ENCODE peak calls at places on chromosomes 4 and X, in four cellular contexts. K is fibroblast of lung, X is lower lobe of right lung, E is HepG2. L is an unnamed sample. For H3K4me1, the result is how much of the 10 kb centered on the place peaks cover.

GRCh38 chrX:2184089-2184488 is 316.7 kb downstream of the DHRSX start:
- DNase-seq in X (no peak), E (no peak), K (no peak), L (no peak)

GRCh38 chrX:148582353-148582752 is 81.9 kb downstream of the AFF2 start:
- DNase-seq in E (no peak), K (peak), X (no peak), L (no peak)

GRCh38 chrX:132631579-132632232 is 142.9 kb upstream of the MBNL3 start:
- DNase-seq in K (peak), X (no peak), E (peak), L (no peak)

GRCh38 chr4:271492-272103 is 33.7 kb downstream of the ZNF732 start:
- DNase-seq in E (no peak), K (no peak), X (no peak), L (no peak)

GRCh38 chr4:124121511-124121934 is 591.0 kb downstream of the ANKRD50 start:
- DNase-seq in K (peak), E (peak), X (no peak), L (no peak)

GRCh38 chr4:102623622-102624021 is 122.5 kb downstream of the NFKB1 start:
- DNase-seq in K (peak), X (no peak), E (peak), L (no peak)

GRCh38 chr4:10288830-10289533 is 168.2 kb downstream of the ZNF518B start:
- DNase-seq in E (no peak), K (no peak), X (no peak), L (no peak)

GRCh38 chr4:11765849-11766453 is 337.3 kb upstream of the HS3ST1 start:
- DNase-seq in K (peak), E (peak), X (no peak), L (no peak)

GRCh38 chr4:69759189-69759604 is 1.2 kb downstream of the SULT1B1 start:
- DNase-seq in X (no peak), E (no peak), K (no peak), L (no peak)

GRCh38 chr4:51842167-51842553 is 793 bp upstream of the DCUN1D4 start:
- DNase-seq in K (no peak), X (no peak), E (no peak), L (peak)

GRCh38 chrX:118212817-118213183 is 96.2 kb upstream of the KLHL13 start:
- DNase-seq in E (no peak), X (no peak), K (peak), L (no peak)

GRCh38 chr4:54543088-54543795 is 114.5 kb upstream of the KIT start:
- DNase-seq in E (no peak), X (no peak), K (peak), L (no peak)

GRCh38 chr4:10098770-10099139 is 17.8 kb downstream of the WDR1 start:
- DNase-seq in E (no peak), K (peak), X (no peak), L (no peak)

GRCh38 chr4:82889287-82889686 is 1.7 kb downstream of the SEC31A start:
- DNase-seq in K (no peak), X (no peak), E (peak), L (no peak)

GRCh38 chr4:82890913-82891727 is at the start of gene SEC31A:
- DNase-seq in K (peak), X (peak), E (peak), L (peak)

GRCh38 chr4:82885410-82885809 is 5.5 kb downstream of the SEC31A start:
- DNase-seq in X (no peak), K (no peak), E (peak), L (no peak)

GRCh38 chr4:82890602-82890912 is 396 bp downstream of the SEC31A start:
- DNase-seq in X (no peak), K (peak), E (no peak), L (no peak)

GRCh38 chr4:82886145-82886942 is 4.6 kb downstream of the SEC31A start:
- DNase-seq in K (no peak), E (peak), X (no peak), L (no peak)
- H3K4me1 ChIP-seq in K (under half), E (half or more), X (under half), L (under half)

DNA sequence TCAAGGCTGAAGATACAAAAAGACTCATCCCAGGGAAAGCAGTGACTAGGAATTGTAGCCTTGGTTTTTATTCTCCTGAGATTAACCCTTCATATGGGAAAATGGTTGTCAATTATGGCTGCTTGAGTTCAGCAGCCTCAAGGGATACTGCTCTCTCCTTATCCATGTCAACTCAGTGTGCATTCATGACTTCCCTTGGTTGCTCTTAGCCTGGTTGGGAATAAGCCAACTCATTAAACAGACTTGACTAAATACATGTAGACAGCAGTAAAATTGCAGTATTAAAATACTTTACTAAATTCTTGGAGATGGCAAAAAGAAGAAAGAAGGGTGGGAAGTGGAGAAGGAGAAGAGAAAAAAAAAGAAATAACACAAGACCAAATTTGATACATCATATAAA is 44.5 kb upstream of the BMP3 start:
- DNase-seq in K (no peak), E (no peak), X (no peak), L (no peak)
- H3K27ac ChIP-seq in K (no peak), E (no peak), X (no peak), L (no peak)

DNA sequence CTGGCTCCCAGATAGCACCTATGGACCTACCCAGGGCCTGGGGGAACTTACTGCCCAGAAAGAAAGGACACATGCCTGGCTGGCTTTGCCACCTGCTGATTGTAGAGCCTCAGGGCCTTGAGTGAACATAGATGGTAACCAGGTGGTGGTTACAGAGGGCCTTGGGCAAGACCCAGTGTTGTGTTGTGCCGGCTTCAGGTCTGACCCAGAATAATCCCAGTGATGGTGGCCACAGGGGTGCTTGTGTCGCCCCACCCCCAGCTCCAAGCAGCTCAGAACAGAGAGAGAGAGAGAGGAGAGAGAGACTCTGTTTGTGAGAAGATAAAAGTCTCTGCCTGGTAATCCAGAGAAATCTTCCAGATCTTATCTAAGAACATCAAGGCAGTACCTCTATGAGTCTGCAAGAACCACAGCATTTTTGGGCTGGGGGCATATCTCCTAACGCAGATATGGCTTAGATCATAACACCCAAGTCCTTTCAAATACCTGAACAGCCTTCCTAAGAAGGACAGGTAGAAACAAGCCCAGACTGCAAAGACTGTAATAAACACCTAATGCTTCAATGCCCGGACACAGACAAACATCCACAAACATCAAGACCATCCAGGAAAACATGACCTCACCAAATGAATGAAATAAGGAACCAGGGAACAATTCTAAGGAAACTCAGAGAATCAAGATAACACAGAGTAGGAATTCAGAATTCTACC is 16.3 kb upstream of the RP2 start:
- DNase-seq in X (no peak), K (no peak), E (no peak), L (no peak)
- H3K4me1 ChIP-seq in X (under half), K (under half), E (under half), L (under half)

GRCh38 chr4:7804759-7805385 is 134.8 kb downstream of the AFAP1 start:
- DNase-seq in E (no peak), X (no peak), K (no peak), L (no peak)
- H3K27ac ChIP-seq in E (peak), X (peak), K (peak), L (peak)

GRCh38 chr4:138235419-138235952 is 6.7 kb downstream of the SLC7A11 start:
- DNase-seq in X (no peak), E (no peak), K (peak), L (no peak)

GRCh38 chr4:138232364-138232763 is 9.8 kb downstream of the SLC7A11 start:
- DNase-seq in K (no peak), E (no peak), X (no peak), L (no peak)

GRCh38 chr4:138233313-138233712 is 8.8 kb downstream of the SLC7A11 start:
- DNase-seq in X (no peak), E (no peak), K (no peak), L (no peak)

GRCh38 chr4:138236035-138236434 is 6.1 kb downstream of the SLC7A11 start:
- DNase-seq in X (no peak), K (peak), E (no peak), L (no peak)

DNA sequence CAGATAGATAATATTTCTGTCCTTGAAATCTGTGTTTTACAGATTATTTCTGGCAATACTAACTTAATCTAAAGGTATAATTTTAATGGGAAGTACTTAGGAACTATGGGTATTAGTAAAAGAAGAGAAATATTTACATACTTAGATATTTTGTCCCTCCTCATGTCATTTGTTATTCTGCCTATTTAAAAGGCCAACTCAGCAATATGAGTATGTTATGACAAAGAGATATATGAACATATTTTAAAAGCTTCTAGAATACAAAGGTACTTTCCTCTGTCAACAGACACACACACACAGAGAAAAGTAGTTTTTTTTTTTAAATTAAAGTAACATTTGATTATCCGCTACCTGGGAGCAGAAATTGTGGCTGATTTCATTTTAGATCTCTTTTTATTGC is 7.9 kb downstream of the SLC7A11 start:
- DNase-seq in X (no peak), K (no peak), E (no peak), L (no peak)
- H3K4me1 ChIP-seq in X (under half), K (under half), E (under half), L (under half)

DNA sequence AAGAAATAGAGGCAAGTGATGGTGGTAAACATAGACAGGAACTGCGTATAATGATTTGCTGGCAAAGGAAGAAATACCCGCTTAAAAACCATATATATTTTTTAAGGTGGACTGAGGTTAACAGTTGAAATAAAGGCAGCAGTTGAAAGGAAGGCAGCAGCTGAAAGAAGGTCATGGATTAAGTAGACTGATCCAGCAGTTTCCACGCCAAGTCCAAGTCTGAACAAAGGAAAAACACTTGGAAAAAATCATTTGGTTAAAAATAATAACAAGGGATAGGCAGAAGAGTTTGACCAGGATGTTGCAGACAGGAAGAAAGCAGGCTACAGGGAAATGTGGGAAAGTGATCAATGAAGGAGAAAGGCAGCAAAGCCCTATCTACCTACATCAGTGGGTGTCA is 93.6 kb downstream of the AMELX start:
- DNase-seq in X (no peak), K (no peak), E (no peak), L (no peak)
- H3K27ac ChIP-seq in X (no peak), K (no peak), E (no peak), L (no peak)

DNA sequence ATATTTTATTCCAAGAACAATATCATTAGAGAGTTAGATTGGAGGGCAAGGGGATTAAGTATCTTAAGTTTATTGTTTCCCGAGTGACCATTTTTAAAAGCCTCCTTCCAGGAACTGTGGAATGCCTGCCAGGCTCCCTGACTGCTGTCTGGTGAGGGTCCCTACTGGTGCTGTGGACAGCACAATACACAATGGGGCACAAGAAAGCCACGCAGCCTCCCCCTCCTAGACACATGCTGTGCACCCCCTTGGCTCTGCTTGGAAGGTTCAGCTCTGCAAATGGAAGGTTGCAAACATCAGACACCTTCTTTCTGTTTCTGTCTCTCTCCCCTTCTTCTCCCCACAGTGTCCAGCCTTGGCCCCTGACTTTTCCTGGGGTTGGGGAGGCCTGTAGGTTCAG is 153.2 kb downstream of the SHROOM3 start:
- DNase-seq in X (no peak), K (no peak), E (no peak), L (no peak)
- H3K4me1 ChIP-seq in X (under half), K (under half), E (under half), L (under half)

DNA sequence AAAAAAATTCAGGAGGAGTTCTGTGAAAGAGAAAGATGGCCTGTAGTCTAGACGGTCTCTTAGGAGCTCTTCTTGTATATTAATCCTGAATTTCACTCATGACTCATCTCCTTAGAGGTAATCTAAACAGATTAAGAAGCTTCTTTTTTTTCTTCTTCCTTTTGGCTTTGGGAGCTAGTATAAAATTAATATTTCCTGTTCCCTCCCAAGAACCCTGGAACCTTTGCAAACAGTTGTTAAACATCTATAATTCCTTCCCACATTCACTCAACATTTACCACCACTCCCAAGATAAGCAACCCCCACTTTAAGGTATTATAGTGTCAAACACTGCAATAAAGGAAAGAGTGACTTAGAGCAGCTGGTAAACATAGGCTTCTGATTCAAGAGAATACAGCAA is 146.4 kb upstream of the EDNRA start:
- DNase-seq in X (no peak), K (peak), E (no peak), L (no peak)
- H3K27ac ChIP-seq in X (no peak), K (no peak), E (no peak), L (no peak)

L was measured in left lung.